ENCODE peak calls at places on chromosomes 1 and 21, in ten cellular contexts. C is mucosa of descending colon, L is stomach, W is head of caudate nucleus, M is germinal center, K is T-helper 1 cell, Q is LoVo, O is MG63, H is osteocyte, Y is NCI-H2171 treated with DMSO at 0.1 percent for 48 hours. N is an unnamed sample.

GRCh38 chr21:42695324-42696025 is 42.1 kb downstream of the PDE9A start:
- DNase-seq in C (peak), L (no peak), W (no peak), M (no peak), K (no peak), Q (no peak), O (peak), H (no peak), Y (no peak), N (no peak)

GRCh38 chr1:170085089-170085488 is 10.6 kb upstream of the KIFAP3 start:
- DNase-seq in C (no peak), L (no peak), W (no peak), M (no peak), K (no peak), Q (no peak), O (no peak), H (no peak), Y (no peak), N (no peak)

GRCh38 chr1:167750641-167751040 is 28.9 kb downstream of the MPZL1 start:
- DNase-seq in C (no peak), L (no peak), W (no peak), M (no peak), K (no peak), Q (no peak), O (no peak), H (no peak), Y (no peak), N (no peak)

GRCh38 chr1:224497714-224498573 is 63.3 kb upstream of the WDR26 start:
- DNase-seq in C (no peak), L (peak), W (peak), M (peak), K (peak), Q (peak), O (peak), H (no peak), Y (peak), N (no peak)

GRCh38 chr1:227343727-227344551 is 25.6 kb upstream of the CDC42BPA start:
- DNase-seq in C (no peak), L (no peak), W (no peak), M (no peak), K (no peak), Q (no peak), O (no peak), H (no peak), Y (no peak), N (no peak)

GRCh38 chr1:2590233-2591141 is 3.9 kb downstream of the PRXL2B start:
- DNase-seq in C (no peak), L (no peak), W (no peak), M (no peak), K (no peak), Q (no peak), O (no peak), H (no peak), Y (no peak), N (no peak)

GRCh38 chr1:206949641-206950040 is 3.4 kb upstream of the PIGR start:
- DNase-seq in C (no peak), L (no peak), W (no peak), M (no peak), K (no peak), Q (no peak), O (no peak), H (no peak), Y (no peak), N (no peak)

GRCh38 chr1:171801395-171801990 is 20.0 kb downstream of the METTL13 start:
- DNase-seq in C (peak), L (no peak), W (no peak), M (peak), K (no peak), Q (peak), O (no peak), H (no peak), Y (peak), N (no peak)